ENCODE peak calls at places on chromosomes 4 and X, in six cellular contexts. T is fibroblast of lung, H is hepatocyte, W is brain microvascular endothelial cell, I is epithelial cell of proximal tubule, M is HepG2. C is an unnamed sample.

GRCh38 chr4:14864365-14864762 is 137.9 kb upstream of the CPEB2 start:
- DNase-seq in M (no peak), T (no peak), I (no peak), W (no peak), H (no peak), C (no peak)

GRCh38 chrX:12956704-12957541 is 18.0 kb upstream of the TMSB4X start:
- DNase-seq in T (peak; percentile 68), H (peak; percentile 45), I (no peak), W (no peak), M (no peak), C (peak; percentile 74)

GRCh38 chr4:123104275-123104674 is 181.9 kb upstream of the NUDT6 start:
- DNase-seq in I (no peak), H (no peak), W (no peak), T (peak; percentile 16), M (no peak), C (no peak)

GRCh38 chrX:107712231-107713204 is 63.1 kb downstream of the TSC22D3 start:
- DNase-seq in W (peak; percentile 49), H (peak; percentile 55), I (no peak), T (peak; percentile 64), M (no peak), C (peak; percentile 63)

GRCh38 chr4:159543831-159544230 is 441.0 kb downstream of the RAPGEF2 start:
- DNase-seq in T (no peak), H (no peak), M (no peak), I (no peak), W (no peak), C (no peak)

GRCh38 chr4:109149836-109150235 is 152.6 kb downstream of the COL25A1 start:
- DNase-seq in W (no peak), I (no peak), M (no peak), H (no peak), T (no peak), C (no peak)

GRCh38 chr4:88327669-88328068 is 43.3 kb upstream of the PPM1K start:
- DNase-seq in T (no peak), M (no peak), I (no peak), W (no peak), H (no peak), C (no peak)

GRCh38 chrX:96447161-96447560 is 237.5 kb upstream of the DIAPH2 start:
- DNase-seq in T (no peak), H (no peak), W (no peak), M (no peak), I (no peak), C (no peak)

GRCh38 chr4:157792716-157793115 is 380.1 kb downstream of the GASK1B start:
- DNase-seq in I (no peak), T (peak; percentile 82), W (peak; percentile 15), H (no peak), M (no peak), C (peak; percentile 80)

GRCh38 chrX:124232523-124233201 is 99.8 kb upstream of the TEX13D start:
- DNase-seq in W (no peak), H (no peak), M (no peak), I (no peak), T (peak; percentile 42), C (no peak)

GRCh38 chr4:186807809-186808634 is 84.4 kb upstream of the FAT1 start:
- DNase-seq in H (no peak), I (no peak), T (peak; percentile 95), M (no peak), W (no peak), C (peak; percentile 47)

DNA sequence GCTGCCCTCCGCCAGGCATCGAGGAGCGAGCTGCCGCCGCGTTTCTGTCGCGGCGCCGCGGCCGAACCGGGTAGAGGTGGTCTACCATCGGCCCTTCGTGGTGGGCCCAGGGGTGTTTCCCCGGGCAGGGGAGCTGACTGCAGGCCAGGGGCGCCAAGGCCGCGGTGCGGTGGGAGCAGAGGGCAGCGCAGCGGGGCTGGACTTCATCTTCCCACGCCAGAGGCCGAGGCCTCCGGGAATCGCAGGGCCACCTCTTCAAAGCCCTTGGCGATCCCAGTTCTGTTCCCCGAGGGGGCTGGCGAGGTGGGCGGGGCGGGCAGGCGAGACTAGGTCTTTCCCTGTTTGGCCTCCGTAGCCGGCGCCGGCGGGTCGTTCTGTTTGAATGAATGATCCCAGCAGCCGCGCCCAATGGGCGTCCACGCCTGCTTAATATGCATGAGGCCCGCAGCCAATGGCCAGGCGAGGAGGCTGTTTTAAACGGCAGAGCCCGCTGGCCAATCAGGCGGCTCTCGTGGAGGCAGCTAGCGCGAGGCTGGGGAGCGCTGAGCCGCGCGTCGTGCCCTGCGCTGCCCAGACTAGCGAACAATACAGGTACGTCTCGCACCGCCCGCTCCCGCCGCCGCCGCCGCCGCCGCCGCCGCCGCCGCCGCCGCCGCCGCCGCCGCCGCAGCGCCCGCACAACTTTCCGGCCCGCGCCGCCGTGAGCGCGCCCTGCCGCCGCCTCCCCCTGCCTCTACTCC is at the start of gene HMGB3:
- DNase-seq in H (peak; percentile 93), I (peak; percentile 19), M (peak; percentile 89), T (peak; percentile 90), W (peak; percentile 86), C (peak; percentile 93)
- TF ChIP-seq CTCF in H (no peak), I (no peak), M (no peak), T (no peak), W (no peak), C (no peak)

DNA sequence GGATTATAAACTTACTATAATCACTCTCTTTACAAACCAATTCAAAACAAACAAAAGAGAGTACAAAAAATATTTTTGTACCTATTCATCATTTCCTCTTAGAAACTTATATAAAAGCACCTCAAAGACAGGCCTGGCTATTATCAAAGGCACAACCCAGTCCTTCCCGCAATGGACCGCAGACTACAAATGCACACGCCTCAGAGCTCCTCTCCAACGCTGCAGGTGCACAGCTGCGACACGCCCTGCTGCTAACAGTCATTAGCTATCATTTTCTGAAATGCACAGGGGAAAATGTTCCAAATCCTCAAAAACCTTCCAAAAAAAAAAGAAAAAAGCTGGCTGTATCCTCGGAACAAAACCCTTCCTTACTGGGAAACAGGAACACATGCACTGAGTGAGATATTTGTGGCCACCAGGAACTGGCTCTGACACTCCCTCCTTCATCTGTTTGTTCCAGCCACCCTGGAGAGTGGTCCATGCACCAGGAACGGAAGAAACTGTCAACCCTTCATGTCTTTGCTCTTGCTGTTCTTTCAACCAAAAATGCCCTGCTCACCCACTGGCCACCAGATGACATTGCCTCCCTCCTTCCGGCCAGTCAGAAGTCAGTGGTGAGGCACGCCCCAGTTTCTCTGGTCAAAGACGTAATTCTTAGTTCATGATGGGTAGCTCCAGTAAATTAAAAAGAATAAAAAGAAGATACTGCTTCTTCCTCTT is 16.7 kb downstream of the IRF2 start:
- DNase-seq in M (no peak), H (no peak), T (no peak), I (no peak), W (no peak), C (no peak)
- H3K4me3 ChIP-seq in M (no peak overlapping the region), H (no peak overlapping the region), T (no peak overlapping the region), I (no peak overlapping the region), W (no peak overlapping the region), C (no peak overlapping the region)

DNA sequence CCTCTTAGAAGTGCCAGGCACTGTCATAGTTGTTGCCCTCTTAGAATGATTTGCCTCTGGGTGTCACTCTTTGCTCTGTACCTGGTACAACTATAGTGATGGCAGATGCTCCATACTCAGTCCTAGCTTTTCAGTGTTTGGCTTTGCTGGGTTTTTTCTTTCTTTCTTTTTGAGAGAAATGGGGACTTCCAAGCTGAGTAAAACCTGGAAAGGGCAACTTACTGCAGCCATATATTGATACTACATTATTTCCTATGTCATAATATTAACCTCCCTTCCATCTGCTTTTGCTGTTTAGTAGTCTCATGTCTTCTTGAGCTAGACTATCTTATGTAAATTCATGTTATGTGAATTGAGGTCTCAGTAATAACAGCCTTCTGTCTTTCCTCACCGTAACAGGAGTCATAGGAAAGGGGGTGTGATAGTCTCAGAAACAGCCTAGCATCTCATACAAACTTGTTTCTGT is 49.0 kb downstream of the NIPAL1 start:
- DNase-seq in T (no peak), H (no peak), W (no peak), I (no peak), M (no peak), C (no peak)
- TF ChIP-seq CTCF in T (no peak), H (no peak), W (no peak), I (no peak), M (no peak), C (no peak)

GRCh38 chr4:41365726-41366125 is 109.0 kb downstream of the UCHL1 start:
- DNase-seq in I (no peak), W (no peak), M (no peak), H (no peak), T (no peak), C (no peak)

GRCh38 chr4:41361831-41362646 is 105.3 kb downstream of the UCHL1 start:
- DNase-seq in T (no peak), H (no peak), I (no peak), M (no peak), W (no peak), C (no peak)

GRCh38 chr4:41364871-41365270 is 108.1 kb downstream of the UCHL1 start:
- DNase-seq in W (no peak), H (no peak), M (no peak), I (no peak), T (no peak), C (no peak)

GRCh38 chr4:41362647-41363383 is 106.1 kb downstream of the UCHL1 start:
- DNase-seq in T (peak; percentile 41), H (no peak), M (no peak), I (no peak), W (no peak), C (no peak)

DNA sequence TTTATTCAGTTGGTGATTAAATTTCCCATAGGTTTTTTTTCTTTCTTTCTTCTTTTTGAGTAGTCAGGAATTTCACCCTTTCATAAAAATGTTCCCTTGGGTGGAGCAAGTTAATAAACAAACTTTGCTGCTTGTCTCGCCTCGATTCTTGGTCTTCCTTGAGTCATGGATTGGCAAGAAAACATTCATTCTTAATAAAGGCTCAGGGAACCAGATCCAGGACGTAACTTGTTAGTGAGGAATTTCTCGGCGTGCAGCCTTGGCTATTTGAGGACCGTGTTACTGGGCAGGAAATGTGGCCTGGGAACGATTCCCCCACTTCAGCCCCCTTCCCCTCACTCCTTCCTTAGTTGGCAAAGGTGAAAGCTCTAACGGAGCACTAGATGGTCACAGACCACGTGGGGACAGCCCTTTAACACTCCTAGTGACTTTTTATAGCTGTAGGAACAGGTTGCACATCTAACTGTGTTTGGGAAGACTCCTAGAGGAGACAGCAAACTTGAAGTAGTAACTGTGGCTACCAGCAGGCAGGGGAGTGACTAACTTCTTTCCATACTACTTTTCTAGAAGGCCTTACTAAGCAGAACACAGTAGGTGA is 106.8 kb downstream of the UCHL1 start:
- DNase-seq in W (no peak), I (peak; percentile 85), M (no peak), H (no peak), T (peak; percentile 80), C (peak; percentile 24)
- H3K4me3 ChIP-seq in W (no peak overlapping the region), I (peak overlapping the region; percentile 78), M (no peak overlapping the region), H (no peak overlapping the region), T (no peak overlapping the region), C (no peak overlapping the region)

DNA sequence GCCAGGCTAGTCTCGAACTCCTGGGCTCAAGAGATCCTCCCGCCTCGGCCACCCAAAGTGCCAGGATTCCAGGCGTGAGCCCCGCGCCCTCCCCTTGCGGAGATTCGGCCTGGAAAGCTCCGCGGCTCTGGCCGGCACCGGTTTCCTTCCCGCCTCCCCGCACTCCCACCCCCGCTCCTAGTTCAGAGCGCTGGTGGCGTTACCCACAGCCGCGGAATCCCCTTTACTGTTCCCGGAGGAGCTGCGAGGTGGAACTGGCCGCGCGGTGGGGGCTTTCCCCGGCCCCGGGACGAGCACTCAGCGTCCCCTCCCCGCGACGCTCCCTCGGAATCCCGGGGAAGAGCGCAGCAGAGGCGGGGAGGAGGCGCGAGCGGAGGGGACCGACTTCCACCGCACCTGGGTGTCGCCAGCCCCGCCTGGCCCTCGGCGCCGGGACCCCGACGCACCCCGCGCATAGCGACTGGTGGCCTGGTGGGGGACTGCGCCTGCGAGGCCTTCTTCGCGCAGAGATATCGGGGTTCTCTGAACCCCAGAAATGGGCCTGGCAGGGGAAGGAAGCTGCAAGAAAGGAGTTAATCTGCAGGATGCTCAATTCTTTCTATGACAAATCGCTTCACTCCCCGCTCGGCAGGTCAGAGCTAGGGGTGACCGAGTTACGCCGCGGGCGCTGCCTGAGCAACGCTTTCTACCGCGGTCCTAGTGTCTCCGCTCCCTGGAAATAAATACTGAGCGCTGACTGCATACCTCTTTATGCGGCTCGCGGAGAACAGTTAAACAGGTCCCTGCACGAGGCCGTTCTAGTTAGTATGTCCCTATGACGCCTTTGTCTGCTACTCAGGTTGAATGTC is 14.6 kb upstream of the SLC25A4 start:
- DNase-seq in T (peak; percentile 19), M (no peak), H (peak; percentile 26), I (no peak), W (no peak), C (no peak)
- TF ChIP-seq CTCF in T (no peak), M (no peak), H (no peak), I (no peak), W (no peak), C (no peak)

C was measured in astrocyte of the spinal cord.